ENCODE peak calls at places on chromosomes 5 and 9, in ten cellular contexts. One of them, this sample, is unnamed.

GRCh38 chr9:88108779-88109178 is 29.5 kb downstream of the SPATA31C2 start:
- DNase-seq in T-helper 2 cell: no peak
- DNase-seq in iPS-NIHi11: no peak
- DNase-seq in activated CD4-positive, alpha-beta T cell treated with anti-CD3 and anti-CD28 coated beads, Interleukin-2, amount 50 U/mL, for 1 hour: no peak
- DNase-seq in esophagus squamous epithelium: no peak
- DNase-seq in glomerular endothelial cell: no peak
- DNase-seq in psoas muscle: no peak
- DNase-seq in astrocyte of the spinal cord: no peak
- DNase-seq in left ventricle myocardium inferior: no peak
- DNase-seq in neural crest cell: no peak
- DNase-seq in this sample: no peak

GRCh38 chr9:130215341-130216119 is 43.3 kb downstream of the NCS1 start:
- DNase-seq in activated CD4-positive, alpha-beta T cell treated with anti-CD3 and anti-CD28 coated beads, Interleukin-2, amount 50 U/mL, for 1 hour: no peak
- DNase-seq in iPS-NIHi11: no peak
- DNase-seq in neural crest cell: no peak
- DNase-seq in psoas muscle: no peak
- DNase-seq in T-helper 2 cell: no peak
- DNase-seq in glomerular endothelial cell: no peak
- DNase-seq in astrocyte of the spinal cord: peak
- DNase-seq in left ventricle myocardium inferior: no peak
- DNase-seq in esophagus squamous epithelium: no peak
- DNase-seq in this sample: no peak

GRCh38 chr5:1292846-1293415 is 1.9 kb downstream of the TERT start:
- DNase-seq in psoas muscle: no peak
- DNase-seq in esophagus squamous epithelium: no peak
- DNase-seq in glomerular endothelial cell: no peak
- DNase-seq in left ventricle myocardium inferior: no peak
- DNase-seq in T-helper 2 cell: no peak
- DNase-seq in activated CD4-positive, alpha-beta T cell treated with anti-CD3 and anti-CD28 coated beads, Interleukin-2, amount 50 U/mL, for 1 hour: no peak
- DNase-seq in astrocyte of the spinal cord: no peak
- DNase-seq in iPS-NIHi11: no peak
- DNase-seq in neural crest cell: no peak
- DNase-seq in this sample: no peak

GRCh38 chr5:98769256-98770157 is 4.0 kb upstream of the RGMB start:
- DNase-seq in astrocyte of the spinal cord: peak
- DNase-seq in esophagus squamous epithelium: no peak
- DNase-seq in iPS-NIHi11: no peak
- DNase-seq in T-helper 2 cell: peak
- DNase-seq in psoas muscle: peak
- DNase-seq in glomerular endothelial cell: no peak
- DNase-seq in activated CD4-positive, alpha-beta T cell treated with anti-CD3 and anti-CD28 coated beads, Interleukin-2, amount 50 U/mL, for 1 hour: peak
- DNase-seq in left ventricle myocardium inferior: peak
- DNase-seq in neural crest cell: peak
- DNase-seq in this sample: no peak

GRCh38 chr5:15993934-15994333 is 185.7 kb downstream of the MARCHF11 start:
- DNase-seq in T-helper 2 cell: no peak
- DNase-seq in left ventricle myocardium inferior: no peak
- DNase-seq in glomerular endothelial cell: no peak
- DNase-seq in activated CD4-positive, alpha-beta T cell treated with anti-CD3 and anti-CD28 coated beads, Interleukin-2, amount 50 U/mL, for 1 hour: no peak
- DNase-seq in astrocyte of the spinal cord: peak
- DNase-seq in iPS-NIHi11: no peak
- DNase-seq in esophagus squamous epithelium: no peak
- DNase-seq in neural crest cell: no peak
- DNase-seq in psoas muscle: no peak
- DNase-seq in this sample: no peak

GRCh38 chr5:24823625-24824024 is 178.8 kb upstream of the CDH10 start:
- DNase-seq in iPS-NIHi11: no peak
- DNase-seq in psoas muscle: no peak
- DNase-seq in T-helper 2 cell: no peak
- DNase-seq in glomerular endothelial cell: no peak
- DNase-seq in left ventricle myocardium inferior: no peak
- DNase-seq in activated CD4-positive, alpha-beta T cell treated with anti-CD3 and anti-CD28 coated beads, Interleukin-2, amount 50 U/mL, for 1 hour: no peak
- DNase-seq in astrocyte of the spinal cord: no peak
- DNase-seq in neural crest cell: no peak
- DNase-seq in esophagus squamous epithelium: no peak
- DNase-seq in this sample: no peak

GRCh38 chr5:149079883-149080282 is 17.0 kb upstream of the SH3TC2 start:
- DNase-seq in neural crest cell: no peak
- DNase-seq in esophagus squamous epithelium: no peak
- DNase-seq in activated CD4-positive, alpha-beta T cell treated with anti-CD3 and anti-CD28 coated beads, Interleukin-2, amount 50 U/mL, for 1 hour: no peak
- DNase-seq in astrocyte of the spinal cord: no peak
- DNase-seq in iPS-NIHi11: no peak
- DNase-seq in T-helper 2 cell: no peak
- DNase-seq in glomerular endothelial cell: no peak
- DNase-seq in psoas muscle: no peak
- DNase-seq in left ventricle myocardium inferior: no peak
- DNase-seq in this sample: no peak

GRCh38 chr5:32277782-32278181 is 35.0 kb downstream of the MTMR12 start:
- DNase-seq in astrocyte of the spinal cord: no peak
- DNase-seq in esophagus squamous epithelium: no peak
- DNase-seq in glomerular endothelial cell: no peak
- DNase-seq in psoas muscle: no peak
- DNase-seq in activated CD4-positive, alpha-beta T cell treated with anti-CD3 and anti-CD28 coated beads, Interleukin-2, amount 50 U/mL, for 1 hour: no peak
- DNase-seq in iPS-NIHi11: no peak
- DNase-seq in left ventricle myocardium inferior: no peak
- DNase-seq in T-helper 2 cell: no peak
- DNase-seq in neural crest cell: no peak
- DNase-seq in this sample: no peak

GRCh38 chr5:172493906-172494305 is 39.6 kb upstream of the SH3PXD2B start:
- DNase-seq in neural crest cell: no peak
- DNase-seq in astrocyte of the spinal cord: no peak
- DNase-seq in left ventricle myocardium inferior: no peak
- DNase-seq in iPS-NIHi11: no peak
- DNase-seq in activated CD4-positive, alpha-beta T cell treated with anti-CD3 and anti-CD28 coated beads, Interleukin-2, amount 50 U/mL, for 1 hour: no peak
- DNase-seq in psoas muscle: no peak
- DNase-seq in esophagus squamous epithelium: no peak
- DNase-seq in T-helper 2 cell: no peak
- DNase-seq in glomerular endothelial cell: no peak
- DNase-seq in this sample: no peak

GRCh38 chr5:141879941-141880738 is 1.9 kb upstream of the PCDH1 start:
- DNase-seq in astrocyte of the spinal cord: no peak
- DNase-seq in neural crest cell: no peak
- DNase-seq in T-helper 2 cell: no peak
- DNase-seq in left ventricle myocardium inferior: no peak
- DNase-seq in activated CD4-positive, alpha-beta T cell treated with anti-CD3 and anti-CD28 coated beads, Interleukin-2, amount 50 U/mL, for 1 hour: no peak
- DNase-seq in iPS-NIHi11: no peak
- DNase-seq in esophagus squamous epithelium: no peak
- DNase-seq in psoas muscle: no peak
- DNase-seq in glomerular endothelial cell: no peak
- DNase-seq in this sample: no peak

GRCh38 chr9:38339496-38339895 is 53.0 kb upstream of the ALDH1B1 start:
- DNase-seq in glomerular endothelial cell: no peak
- DNase-seq in left ventricle myocardium inferior: no peak
- DNase-seq in neural crest cell: no peak
- DNase-seq in activated CD4-positive, alpha-beta T cell treated with anti-CD3 and anti-CD28 coated beads, Interleukin-2, amount 50 U/mL, for 1 hour: no peak
- DNase-seq in astrocyte of the spinal cord: peak
- DNase-seq in psoas muscle: no peak
- DNase-seq in esophagus squamous epithelium: no peak
- DNase-seq in iPS-NIHi11: no peak
- DNase-seq in T-helper 2 cell: no peak
- DNase-seq in this sample: no peak

GRCh38 chr5:163384669-163385068 is 52.7 kb upstream of the CCNG1 start:
- DNase-seq in psoas muscle: no peak
- DNase-seq in glomerular endothelial cell: no peak
- DNase-seq in activated CD4-positive, alpha-beta T cell treated with anti-CD3 and anti-CD28 coated beads, Interleukin-2, amount 50 U/mL, for 1 hour: no peak
- DNase-seq in esophagus squamous epithelium: no peak
- DNase-seq in T-helper 2 cell: no peak
- DNase-seq in left ventricle myocardium inferior: no peak
- DNase-seq in neural crest cell: no peak
- DNase-seq in iPS-NIHi11: no peak
- DNase-seq in astrocyte of the spinal cord: no peak
- DNase-seq in this sample: no peak

GRCh38 chr5:41835625-41836024 is 34.6 kb downstream of the OXCT1 start:
- DNase-seq in neural crest cell: peak
- DNase-seq in T-helper 2 cell: no peak
- DNase-seq in activated CD4-positive, alpha-beta T cell treated with anti-CD3 and anti-CD28 coated beads, Interleukin-2, amount 50 U/mL, for 1 hour: no peak
- DNase-seq in astrocyte of the spinal cord: peak
- DNase-seq in left ventricle myocardium inferior: peak
- DNase-seq in glomerular endothelial cell: no peak
- DNase-seq in esophagus squamous epithelium: no peak
- DNase-seq in psoas muscle: peak
- DNase-seq in iPS-NIHi11: peak
- DNase-seq in this sample: no peak

This sample was measured in T-helper 1 cell.